ENCODE peak calls at places on chromosomes 16 and 17, in ten cellular contexts. T is CD4-positive, alpha-beta T cell; D is naive B cell; X is MV-4-11; H is left ventricle myocardium inferior; C is HCT116; B is stromal cell of bone marrow; E is OCI-LY7; O is stimulated activated CD4-positive, alpha-beta T cell treated with anti-CD3 and anti-CD28 coated beads, Interleukin-2, amount 100 ng/mL, for 48 hours; P is T-helper 2 cell. K is an unnamed sample.

GRCh38 chr16:81616321-81617020 is 162.6 kb upstream of the PLCG2 start:
- DNase-seq in T (peak), D (peak), X (peak), H (peak), C (no peak), B (no peak), E (peak), O (peak), P (peak), K (no peak)

GRCh38 chr17:28365487-28365886 is 488 bp upstream of the SEBOX start:
- DNase-seq in T (no peak), D (no peak), X (no peak), H (no peak), C (no peak), B (no peak), E (no peak), O (no peak), P (no peak), K (no peak)

GRCh38 chr16:3640632-3641501 is 13.6 kb upstream of the DNASE1 start:
- DNase-seq in T (no peak), D (no peak), X (no peak), H (no peak), C (no peak), B (no peak), E (no peak), O (no peak), P (no peak), K (no peak)

GRCh38 chr16:82991435-82991834 is 364.7 kb downstream of the CDH13 start:
- DNase-seq in T (no peak), D (no peak), X (no peak), H (no peak), C (no peak), B (no peak), E (no peak), O (no peak), P (no peak), K (no peak)

GRCh38 chr17:76529643-76530488 is 7.6 kb downstream of the CYGB start:
- DNase-seq in T (no peak), D (no peak), X (peak), H (peak), C (no peak), B (peak), E (peak), O (no peak), P (no peak), K (no peak)

GRCh38 chr16:22008215-22009142 is 568 bp downstream of the MOSMO start:
- DNase-seq in T (peak), D (peak), X (no peak), H (no peak), C (no peak), B (no peak), E (peak), O (peak), P (peak), K (no peak)

GRCh38 chr16:72311426-72311825 is 139.5 kb upstream of the PMFBP1 start:
- DNase-seq in T (no peak), D (no peak), X (no peak), H (no peak), C (no peak), B (peak), E (no peak), O (no peak), P (no peak), K (no peak)

GRCh38 chr16:49477250-49477895 is 103.8 kb downstream of the C16orf78 start:
- DNase-seq in T (no peak), D (no peak), X (no peak), H (no peak), C (no peak), B (no peak), E (no peak), O (no peak), P (no peak), K (no peak)

GRCh38 chr17:76384987-76385891 is 830 bp downstream of the SPHK1 start:
- DNase-seq in T (no peak), D (no peak), X (no peak), H (peak), C (no peak), B (peak), E (no peak), O (peak), P (no peak), K (no peak)

GRCh38 chr16:23274968-23275367 is 27.1 kb upstream of the SCNN1B start:
- DNase-seq in T (no peak), D (no peak), X (no peak), H (no peak), C (peak), B (no peak), E (no peak), O (no peak), P (no peak), K (no peak)

GRCh38 chr17:6471531-6472465 is 27.5 kb downstream of the PIMREG start:
- DNase-seq in T (no peak), D (no peak), X (peak), H (no peak), C (no peak), B (peak), E (no peak), O (no peak), P (no peak), K (no peak)

GRCh38 chr17:14926526-14927122 is 338.5 kb downstream of the PMP22 start:
- DNase-seq in T (peak), D (peak), X (peak), H (no peak), C (peak), B (peak), E (peak), O (peak), P (peak), K (no peak)

GRCh38 chr17:39706921-39707337 is 7.1 kb downstream of the ERBB2 start:
- DNase-seq in T (no peak), D (no peak), X (no peak), H (no peak), C (no peak), B (no peak), E (no peak), O (no peak), P (no peak), K (no peak)

GRCh38 chr17:47301161-47301560 is 22.6 kb upstream of the EFCAB13 start:
- DNase-seq in T (no peak), D (no peak), X (no peak), H (no peak), C (no peak), B (no peak), E (no peak), O (no peak), P (no peak), K (no peak)

GRCh38 chr16:74740795-74741304 is 33.8 kb downstream of the FA2H start:
- DNase-seq in T (no peak), D (no peak), X (no peak), H (no peak), C (peak), B (peak), E (no peak), O (no peak), P (no peak), K (peak)

GRCh38 chr17:17859909-17860760 is 23.3 kb upstream of the SREBF1 start:
- DNase-seq in T (peak), D (peak), X (peak), H (peak), C (no peak), B (no peak), E (peak), O (peak), P (peak), K (no peak)

GRCh38 chr17:9035249-9035648 is 13.9 kb downstream of the NTN1 start:
- DNase-seq in T (no peak), D (no peak), X (no peak), H (no peak), C (no peak), B (no peak), E (no peak), O (no peak), P (no peak), K (no peak)

GRCh38 chr17:8420041-8420934 is 15.4 kb upstream of the NDEL1 start:
- DNase-seq in T (no peak), D (no peak), X (peak), H (peak), C (no peak), B (peak), E (no peak), O (no peak), P (no peak), K (no peak)

GRCh38 chr17:80083136-80083661 is 18.2 kb upstream of the GAA start:
- DNase-seq in T (no peak), D (no peak), X (no peak), H (no peak), C (no peak), B (no peak), E (no peak), O (no peak), P (no peak), K (no peak)

GRCh38 chr16:6343157-6343556 is 989.5 kb upstream of the RBFOX1 start:
- DNase-seq in T (no peak), D (no peak), X (no peak), H (no peak), C (no peak), B (no peak), E (no peak), O (no peak), P (no peak), K (no peak)

GRCh38 chr16:77223184-77223583 is 24.0 kb downstream of the SYCE1L start:
- DNase-seq in T (no peak), D (no peak), X (no peak), H (no peak), C (no peak), B (no peak), E (peak), O (peak), P (no peak), K (no peak)

GRCh38 chr16:57818377-57819055 is 16.2 kb upstream of the KIFC3 start:
- DNase-seq in T (no peak), D (no peak), X (no peak), H (no peak), C (no peak), B (no peak), E (no peak), O (no peak), P (no peak), K (no peak)

GRCh38 chr16:27333549-27333948 is 19.8 kb downstream of the IL4R start:
- DNase-seq in T (no peak), D (no peak), X (no peak), H (no peak), C (no peak), B (no peak), E (no peak), O (no peak), P (no peak), K (no peak)

GRCh38 chr16:14344292-14344691 is 273.2 kb downstream of the MRTFB start:
- DNase-seq in T (no peak), D (no peak), X (no peak), H (no peak), C (no peak), B (no peak), E (no peak), O (no peak), P (no peak), K (no peak)

GRCh38 chr17:36602030-36602737 is 801 bp downstream of the MRM1 start:
- DNase-seq in T (no peak), D (no peak), X (no peak), H (no peak), C (no peak), B (no peak), E (peak), O (peak), P (no peak), K (peak)

GRCh38 chr17:76095943-76096342 is 7.6 kb downstream of the EXOC7 start:
- DNase-seq in T (no peak), D (no peak), X (no peak), H (no peak), C (no peak), B (no peak), E (no peak), O (no peak), P (no peak), K (no peak)

K was measured in caudate nucleus.